ENCODE peak calls at places on chromosomes 4 and X, in six cellular contexts. F is endodermal cell, E is left ventricle myocardium inferior, Q is omental fat pad, Z is cardiac fibroblast, C is transverse colon. R is an unnamed sample.
A peak's percentile ranks its signal among the peaks of the same experiment; 100 is the strongest.

GRCh38 chrX:102042706-102043325 is 82.7 kb upstream of the TCEAL2 start:
- DNase-seq in F (no peak), E (no peak), Q (no peak), Z (no peak), C (no peak), R (no peak)

GRCh38 chr4:66279084-66279483 is 608.8 kb upstream of the EPHA5 start:
- DNase-seq in F (no peak), E (no peak), Q (no peak), Z (no peak), C (no peak), R (no peak)

GRCh38 chrX:136953867-136954787 is 73.6 kb upstream of the RBMX start:
- DNase-seq in F (peak; percentile 87), E (peak; percentile 17), Q (no peak), Z (peak; percentile 80), C (peak; percentile 69), R (peak; percentile 43)

GRCh38 chr4:162409048-162409447 is 245.2 kb upstream of the FSTL5 start:
- DNase-seq in F (peak; percentile 32), E (no peak), Q (no peak), Z (no peak), C (no peak), R (no peak)

GRCh38 chr4:111074523-111075114 is 451.7 kb upstream of the PITX2 start:
- DNase-seq in F (peak; percentile 56), E (no peak), Q (no peak), Z (no peak), C (no peak), R (no peak)

GRCh38 chr4:76377922-76378321 is 43.0 kb downstream of the CCDC158 start:
- DNase-seq in F (peak; percentile 76), E (no peak), Q (no peak), Z (peak; percentile 61), C (peak; percentile 60), R (peak; percentile 40)

GRCh38 chrX:72498782-72499181 is 73.9 kb downstream of the HDAC8 start:
- DNase-seq in F (peak; percentile 42), E (no peak), Q (no peak), Z (peak; percentile 2), C (no peak), R (no peak)

GRCh38 chr4:31083451-31083850 is 363.3 kb downstream of the PCDH7 start:
- DNase-seq in F (no peak), E (no peak), Q (no peak), Z (no peak), C (no peak), R (no peak)

GRCh38 chr4:122617597-122618593 is 3.0 kb downstream of the IL21 start:
- DNase-seq in F (no peak), E (no peak), Q (no peak), Z (peak; percentile 32), C (no peak), R (no peak)

GRCh38 chrX:15749642-15750610 is 11.9 kb downstream of the CA5B start:
- DNase-seq in F (no peak), E (peak; percentile 16), Q (no peak), Z (peak; percentile 30), C (peak; percentile 23), R (peak; percentile 20)

GRCh38 chr4:150145090-150145949 is 67.1 kb downstream of the DCLK2 start:
- DNase-seq in F (peak; percentile 77), E (no peak), Q (no peak), Z (no peak), C (no peak), R (no peak)
- TF ChIP-seq CTCF in F (peak; percentile 65), E (no peak), Q (no peak), Z (no peak), C (no peak), R (no peak)

GRCh38 chr4:151957163-151957562 is 196.4 kb upstream of the GATB start:
- DNase-seq in F (peak; percentile 90), E (no peak), Q (no peak), Z (no peak), C (no peak), R (no peak)
- TF ChIP-seq CTCF in F (peak; percentile 60), E (peak; percentile 10), Q (no peak), Z (no peak), C (no peak), R (no peak)

GRCh38 chrX:133865761-133866470 is 119.5 kb downstream of the GPC3 start:
- DNase-seq in F (no peak), E (no peak), Q (no peak), Z (no peak), C (no peak), R (no peak)
- TF ChIP-seq CTCF in F (no peak), E (no peak), Q (no peak), Z (no peak), C (no peak), R (no peak)

DNA sequence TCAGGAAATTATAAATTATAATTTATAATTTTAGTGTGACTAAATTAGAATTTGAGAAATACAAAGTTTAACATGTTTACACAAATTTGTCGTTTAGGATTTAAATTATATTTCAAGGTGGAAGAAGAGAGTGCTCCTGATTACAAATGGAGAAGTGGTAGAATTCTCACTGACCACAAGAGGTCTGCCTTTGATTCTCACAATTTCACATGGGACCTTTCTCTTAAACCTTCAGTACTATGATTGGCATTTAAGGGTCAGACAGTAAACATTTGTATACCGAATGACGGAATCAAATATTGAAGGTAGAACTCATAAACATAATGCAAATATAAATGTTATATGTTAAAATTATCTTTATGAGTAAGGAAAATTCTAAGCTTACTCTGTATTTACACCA is 171.7 kb downstream of the SLIT2 start:
- DNase-seq in F (no peak), E (no peak), Q (no peak), Z (no peak), C (no peak), R (no peak)
- TF ChIP-seq CTCF in F (peak; percentile 53), E (no peak), Q (no peak), Z (no peak), C (no peak), R (no peak)

DNA sequence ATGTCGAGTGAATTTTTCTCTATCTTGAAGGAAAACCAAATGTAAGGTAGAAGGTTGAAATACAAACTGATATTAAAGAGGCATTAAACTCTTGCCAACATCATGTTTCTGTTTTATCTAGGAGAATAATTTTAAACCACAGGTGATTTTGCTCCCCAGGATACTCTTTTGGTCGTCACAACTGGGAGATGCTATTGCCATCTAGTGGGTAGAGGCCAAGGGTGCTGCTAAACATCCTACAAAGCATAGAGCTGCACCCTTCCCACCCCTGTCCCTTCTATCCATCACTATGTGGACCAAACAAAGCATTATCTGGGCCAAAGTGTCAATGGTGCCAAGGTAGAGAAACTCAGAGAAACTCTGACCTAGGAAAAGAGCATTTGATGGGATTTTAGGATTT is 154.6 kb upstream of the MAGEB2 start:
- DNase-seq in F (peak; percentile 59), E (no peak), Q (no peak), Z (peak; percentile 26), C (no peak), R (no peak)
- TF ChIP-seq CTCF in F (peak; percentile 90), E (peak; percentile 54), Q (no peak), Z (peak; percentile 46), C (no peak), R (peak; percentile 11)

GRCh38 chr4:135371137-135371536 is 1169.5 kb upstream of the PABPC4L start:
- DNase-seq in F (peak; percentile 84), E (no peak), Q (no peak), Z (no peak), C (no peak), R (no peak)
- TF ChIP-seq CTCF in F (peak; percentile 71), E (no peak), Q (no peak), Z (no peak), C (no peak), R (peak; percentile 13)

GRCh38 chr4:170011921-170012628 is 14.1 kb downstream of the MFAP3L start:
- DNase-seq in F (no peak), E (no peak), Q (no peak), Z (no peak), C (no peak), R (no peak)

GRCh38 chr4:170015285-170015684 is 10.9 kb downstream of the MFAP3L start:
- DNase-seq in F (no peak), E (no peak), Q (no peak), Z (no peak), C (no peak), R (no peak)

GRCh38 chr4:170014359-170015008 is 11.7 kb downstream of the MFAP3L start:
- DNase-seq in F (no peak), E (no peak), Q (no peak), Z (peak; percentile 17), C (no peak), R (no peak)

GRCh38 chr4:170009291-170009690 is 16.9 kb downstream of the MFAP3L start:
- DNase-seq in F (no peak), E (no peak), Q (no peak), Z (no peak), C (no peak), R (no peak)

GRCh38 chr4:170012629-170012958 is 13.6 kb downstream of the MFAP3L start:
- DNase-seq in F (no peak), E (no peak), Q (no peak), Z (no peak), C (no peak), R (no peak)
- TF ChIP-seq CTCF in F (no peak), E (no peak), Q (no peak), Z (no peak), C (no peak), R (no peak)